ENCODE peak calls at places on chromosome 21, in ten cellular contexts. D is A673, K is osteoblast, F is NB4, G is SJCRH30, T is kidney glomerular epithelial cell, R is AG08396, I is GM19239, J is thoracic aorta, N is HEK293T. X is an unnamed sample.

GRCh38 chr21:39620856-39621255 is 8.1 kb downstream of the B3GALT5 start:
- DNase-seq in N (no peak), D (no peak), R (no peak), J (no peak), F (no peak), I (no peak), G (no peak), K (no peak), T (no peak), X (no peak)

GRCh38 chr21:15222711-15223110 is 157.9 kb upstream of the NRIP1 start:
- DNase-seq in N (no peak), J (no peak), G (no peak), R (no peak), F (no peak), K (no peak), I (no peak), D (no peak), T (peak; percentile 71), X (no peak)

GRCh38 chr21:44884059-44884458 is 10.6 kb upstream of the PTTG1IP start:
- DNase-seq in N (no peak), K (peak; percentile 70), J (no peak), D (no peak), R (no peak), G (no peak), T (no peak), F (no peak), I (no peak), X (no peak)

GRCh38 chr21:46048926-46049889 is 48.7 kb upstream of the COL6A2 start:
- DNase-seq in K (peak; percentile 98), N (no peak), G (no peak), F (peak; percentile 13), J (no peak), I (no peak), R (peak; percentile 89), D (peak; percentile 77), T (no peak), X (peak; percentile 99)

GRCh38 chr21:46038871-46039397 is 57.4 kb downstream of the COL6A1 start:
- DNase-seq in I (no peak), K (peak; percentile 99), T (peak; percentile 74), R (peak; percentile 48), F (no peak), J (peak; percentile 67), N (no peak), G (no peak), D (no peak), X (peak; percentile 68)

GRCh38 chr21:18449586-18449985 is 46.0 kb upstream of the TMPRSS15 start:
- DNase-seq in G (no peak), K (no peak), D (peak; percentile 1), R (no peak), F (no peak), I (no peak), J (no peak), T (no peak), N (no peak), X (no peak)

GRCh38 chr21:42289926-42290325 is 25.3 kb downstream of the TFF3 start:
- DNase-seq in N (no peak), J (no peak), K (no peak), R (no peak), F (peak; percentile 35), D (no peak), G (no peak), I (no peak), T (no peak), X (no peak)

GRCh38 chr21:38359090-38359489 is 102.3 kb downstream of the KCNJ15 start:
- DNase-seq in N (no peak), F (no peak), K (no peak), T (no peak), G (no peak), R (no peak), D (no peak), J (no peak), I (no peak), X (no peak)

GRCh38 chr21:39313042-39313456 is 383 bp downstream of the BRWD1 start:
- DNase-seq in N (peak; percentile 40), F (no peak), J (no peak), G (no peak), T (no peak), R (peak; percentile 25), I (peak; percentile 21), K (peak; percentile 80), D (peak; percentile 23), X (no peak)

GRCh38 chr21:34844033-34844923 is 175.5 kb downstream of the CLIC6 start:
- DNase-seq in I (no peak), F (no peak), N (no peak), T (no peak), J (no peak), D (no peak), G (no peak), K (no peak), R (no peak), X (no peak)

GRCh38 chr21:42426424-42426823 is 22.7 kb downstream of the UBASH3A start:
- DNase-seq in D (no peak), T (no peak), J (no peak), I (no peak), N (no peak), G (no peak), F (no peak), R (no peak), K (no peak), X (no peak)

GRCh38 chr21:31938330-31939301 is 65.8 kb downstream of the HUNK start:
- DNase-seq in G (no peak), T (no peak), N (no peak), D (no peak), F (no peak), K (no peak), J (no peak), I (no peak), R (no peak), X (no peak)

GRCh38 chr21:15365751-15366392 is 301.1 kb upstream of the NRIP1 start:
- DNase-seq in F (no peak), K (no peak), T (no peak), G (no peak), N (no peak), J (no peak), I (no peak), D (no peak), R (no peak), X (no peak)

GRCh38 chr21:26469789-26470188 is 103.3 kb downstream of the CYYR1 start:
- DNase-seq in G (no peak), D (peak; percentile 48), J (no peak), F (no peak), T (peak; percentile 41), N (no peak), I (no peak), K (peak; percentile 80), R (peak; percentile 11), X (peak; percentile 49)